ENCODE peak calls at places on chromosome 14, in ten cellular contexts. Q is foreskin fibroblast, Z is A549, W is nephron progenitor cell, S is Calu3, U is epithelial cell of proximal tubule, C is choroid plexus epithelial cell, V is glutamatergic neuron, T is upper lobe of left lung, X is K562. I is an unnamed sample.

GRCh38 chr14:83826838-83827237 is 1703.1 kb upstream of the FLRT2 start:
- DNase-seq in Q (peak), Z (no peak), W (no peak), S (no peak), U (no peak), C (peak), V (no peak), T (no peak), X (no peak), I (no peak)

GRCh38 chr14:95872777-95873176 is 3.9 kb upstream of the TUNAR start:
- DNase-seq in Q (no peak), Z (no peak), W (no peak), S (no peak), U (no peak), C (no peak), V (no peak), T (no peak), X (no peak), I (no peak)

GRCh38 chr14:74324945-74325361 is 22.2 kb upstream of the ABCD4 start:
- DNase-seq in Q (peak), Z (peak), W (no peak), S (no peak), U (no peak), C (peak), V (no peak), T (no peak), X (peak), I (no peak)

GRCh38 chr14:50068496-50068895 is 47.9 kb downstream of the VCPKMT start:
- DNase-seq in Q (no peak), Z (no peak), W (no peak), S (no peak), U (no peak), C (no peak), V (no peak), T (no peak), X (no peak), I (no peak)

GRCh38 chr14:31300883-31301282 is 93.3 kb upstream of the HECTD1 start:
- DNase-seq in Q (no peak), Z (no peak), W (no peak), S (no peak), U (no peak), C (no peak), V (no peak), T (no peak), X (no peak), I (no peak)

GRCh38 chr14:97218713-97219355 is 421.7 kb downstream of the VRK1 start:
- DNase-seq in Q (peak), Z (no peak), W (peak), S (no peak), U (no peak), C (no peak), V (peak), T (peak), X (no peak), I (no peak)

GRCh38 chr14:55730602-55731001 is 150.6 kb downstream of the KTN1 start:
- DNase-seq in Q (no peak), Z (no peak), W (no peak), S (no peak), U (no peak), C (no peak), V (no peak), T (no peak), X (no peak), I (no peak)

GRCh38 chr14:65224799-65225198 is 122.5 kb upstream of the MAX start:
- DNase-seq in Q (peak), Z (no peak), W (no peak), S (no peak), U (no peak), C (no peak), V (peak), T (no peak), X (no peak), I (no peak)

GRCh38 chr14:93880025-93880820 is 46.9 kb upstream of the FAM181A start:
- DNase-seq in Q (no peak), Z (no peak), W (no peak), S (no peak), U (no peak), C (peak), V (no peak), T (no peak), X (no peak), I (no peak)

GRCh38 chr14:70045715-70046535 is 142.8 kb downstream of the SLC8A3 start:
- DNase-seq in Q (peak), Z (peak), W (peak), S (peak), U (no peak), C (peak), V (peak), T (peak), X (peak), I (no peak)

GRCh38 chr14:53964249-53964648 is 7.6 kb upstream of the BMP4 start:
- DNase-seq in Q (peak), Z (no peak), W (no peak), S (no peak), U (no peak), C (no peak), V (no peak), T (no peak), X (no peak), I (no peak)

GRCh38 chr14:69079188-69079742 is 73.7 kb downstream of the DCAF5 start:
- DNase-seq in Q (peak), Z (peak), W (no peak), S (peak), U (peak), C (peak), V (no peak), T (no peak), X (no peak), I (no peak)

GRCh38 chr14:50773632-50774541 is 57.1 kb downstream of the NIN start:
- DNase-seq in Q (peak), Z (peak), W (peak), S (peak), U (no peak), C (peak), V (peak), T (no peak), X (peak), I (no peak)

GRCh38 chr14:80211143-80212024 is at the start of gene DIO2:
- DNase-seq in Q (peak), Z (no peak), W (no peak), S (no peak), U (no peak), C (peak), V (no peak), T (peak), X (no peak), I (no peak)

GRCh38 chr14:29584992-29585391 is 342.7 kb downstream of the PRKD1 start:
- DNase-seq in Q (peak), Z (no peak), W (peak), S (peak), U (peak), C (peak), V (peak), T (no peak), X (no peak), I (no peak)

GRCh38 chr14:70036665-70037064 is 152.1 kb downstream of the SLC8A3 start:
- DNase-seq in Q (peak), Z (no peak), W (peak), S (no peak), U (no peak), C (peak), V (no peak), T (no peak), X (no peak), I (no peak)

GRCh38 chr14:103078860-103079587 is 5.0 kb upstream of the LBHD2 start:
- DNase-seq in Q (no peak), Z (no peak), W (no peak), S (no peak), U (no peak), C (no peak), V (no peak), T (no peak), X (no peak), I (no peak)

GRCh38 chr14:100417466-100417865 is 94.3 kb downstream of the SLC25A47 start:
- DNase-seq in Q (peak), Z (peak), W (peak), S (peak), U (peak), C (peak), V (peak), T (no peak), X (peak), I (no peak)

GRCh38 chr14:98293527-98293926 is 978.5 kb downstream of the BCL11B start:
- DNase-seq in Q (no peak), Z (no peak), W (no peak), S (no peak), U (no peak), C (no peak), V (no peak), T (no peak), X (no peak), I (no peak)

GRCh38 chr14:72142328-72142727 is 210.1 kb downstream of the RGS6 start:
- DNase-seq in Q (no peak), Z (no peak), W (peak), S (no peak), U (no peak), C (no peak), V (peak), T (no peak), X (no peak), I (no peak)

GRCh38 chr14:72745546-72745945 is 148.4 kb downstream of the DPF3 start:
- DNase-seq in Q (peak), Z (peak), W (no peak), S (no peak), U (no peak), C (peak), V (no peak), T (no peak), X (no peak), I (no peak)

GRCh38 chr14:64060648-64061096 is 207.9 kb downstream of the SYNE2 start:
- DNase-seq in Q (peak), Z (peak), W (peak), S (peak), U (no peak), C (peak), V (peak), T (no peak), X (peak), I (no peak)

GRCh38 chr14:69637503-69638030 is 26.2 kb downstream of the SUSD6 start:
- DNase-seq in Q (peak), Z (no peak), W (peak), S (no peak), U (no peak), C (no peak), V (peak), T (peak), X (peak), I (no peak)

GRCh38 chr14:52179151-52179790 is 88.2 kb upstream of the PTGDR start:
- DNase-seq in Q (no peak), Z (no peak), W (no peak), S (no peak), U (no peak), C (no peak), V (no peak), T (no peak), X (no peak), I (no peak)

GRCh38 chr14:88554458-88555286 is at the start of gene PTPN21:
- DNase-seq in Q (peak), Z (peak), W (peak), S (peak), U (no peak), C (peak), V (peak), T (peak), X (peak), I (no peak)

GRCh38 chr14:91968280-91968679 is 20.8 kb upstream of the FBLN5 start:
- DNase-seq in Q (no peak), Z (no peak), W (no peak), S (no peak), U (no peak), C (no peak), V (no peak), T (no peak), X (no peak), I (no peak)

GRCh38 chr14:95102678-95103039 is 54.7 kb downstream of the DICER1 start:
- DNase-seq in Q (no peak), Z (no peak), W (no peak), S (no peak), U (peak), C (no peak), V (no peak), T (no peak), X (no peak), I (no peak)

GRCh38 chr14:91899213-91899612 is 31.9 kb upstream of the TC2N start:
- DNase-seq in Q (no peak), Z (no peak), W (no peak), S (peak), U (no peak), C (no peak), V (no peak), T (no peak), X (no peak), I (no peak)

GRCh38 chr14:71592361-71592760 is 339.9 kb upstream of the RGS6 start:
- DNase-seq in Q (no peak), Z (no peak), W (no peak), S (peak), U (no peak), C (no peak), V (no peak), T (no peak), X (no peak), I (no peak)

GRCh38 chr14:66508846-66509621 is 1.1 kb downstream of the GPHN start:
- DNase-seq in Q (peak), Z (peak), W (peak), S (peak), U (no peak), C (peak), V (peak), T (peak), X (peak), I (peak)

GRCh38 chr14:55245657-55246268 is 25.5 kb upstream of the FBXO34 start:
- DNase-seq in Q (peak), Z (no peak), W (no peak), S (peak), U (no peak), C (peak), V (no peak), T (no peak), X (no peak), I (no peak)

GRCh38 chr14:49931523-49931922 is 38.6 kb downstream of the ARF6 start:
- DNase-seq in Q (no peak), Z (no peak), W (no peak), S (no peak), U (no peak), C (no peak), V (no peak), T (no peak), X (no peak), I (no peak)

GRCh38 chr14:78010688-78011087 is 159.5 kb upstream of the NRXN3 start:
- DNase-seq in Q (peak), Z (no peak), W (no peak), S (no peak), U (peak), C (peak), V (no peak), T (no peak), X (no peak), I (no peak)

GRCh38 chr14:92039073-92039719 is 663 bp downstream of the TRIP11 start:
- DNase-seq in Q (peak), Z (peak), W (peak), S (peak), U (no peak), C (peak), V (no peak), T (peak), X (peak), I (no peak)

GRCh38 chr14:61753631-61754030 is 8.6 kb upstream of the SNAPC1 start:
- DNase-seq in Q (peak), Z (no peak), W (no peak), S (no peak), U (no peak), C (peak), V (no peak), T (no peak), X (no peak), I (no peak)
- TF ChIP-seq CTCF in Q (peak), Z (no peak), W (no peak), S (no peak), U (peak), C (peak), V (no peak), T (no peak), X (peak), I (no peak)

GRCh38 chr14:23052182-23052623 is 5.1 kb downstream of the CDH24 start:
- DNase-seq in Q (peak), Z (no peak), W (peak), S (no peak), U (no peak), C (no peak), V (no peak), T (peak), X (peak), I (no peak)
- TF ChIP-seq CTCF in Q (peak), Z (no peak), W (peak), S (no peak), U (peak), C (peak), V (no peak), T (no peak), X (peak), I (no peak)

GRCh38 chr14:75880512-75880911 is 101.3 kb downstream of the TGFB3 start:
- DNase-seq in Q (no peak), Z (no peak), W (no peak), S (no peak), U (no peak), C (no peak), V (no peak), T (no peak), X (no peak), I (no peak)
- TF ChIP-seq CTCF in Q (no peak), Z (no peak), W (no peak), S (no peak), U (peak), C (peak), V (no peak), T (no peak), X (peak), I (no peak)

DNA sequence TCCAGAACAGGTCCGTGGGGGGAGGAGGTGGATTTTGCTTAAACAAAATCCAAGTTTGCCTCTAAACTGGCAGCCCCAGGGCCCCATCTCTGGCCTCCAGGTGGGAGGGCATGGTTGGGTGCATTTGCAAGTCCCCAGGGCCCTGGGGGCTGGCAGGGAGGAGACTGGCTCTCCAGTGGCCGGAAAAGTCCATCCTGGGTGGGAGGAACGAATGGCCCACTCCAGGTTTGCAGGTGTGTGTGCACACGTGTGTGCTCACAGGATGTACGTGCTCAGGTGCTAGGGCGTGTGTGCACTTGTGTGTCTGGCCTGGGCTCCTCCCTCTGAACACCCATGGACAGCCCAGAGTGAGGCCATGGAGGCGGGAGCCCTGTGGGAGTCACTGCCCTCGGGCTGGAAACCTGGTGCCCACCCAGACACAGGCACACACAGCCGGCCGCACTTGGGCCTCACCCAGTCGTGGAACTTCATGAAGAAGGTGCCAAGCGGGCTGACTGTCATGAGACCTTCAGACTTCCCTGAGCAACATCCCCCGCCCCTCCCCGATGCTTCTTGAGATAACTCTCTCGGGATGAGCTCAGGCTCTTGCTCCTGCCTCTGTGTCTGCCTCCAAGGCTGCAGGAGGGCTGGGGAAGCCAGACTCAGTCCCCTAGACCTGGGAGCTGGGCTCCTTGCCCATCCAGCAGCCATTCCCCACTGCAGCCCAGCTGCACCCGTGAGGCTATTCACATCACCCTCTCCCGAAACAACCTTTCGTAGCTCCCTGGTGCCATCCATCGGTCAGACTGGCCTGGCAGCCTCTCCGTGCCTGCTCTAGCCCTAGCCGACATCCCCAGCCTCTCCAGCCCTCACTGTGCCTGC is 9.4 kb downstream of the AHNAK2 start:
- DNase-seq in Q (peak), Z (peak), W (no peak), S (no peak), U (no peak), C (peak), V (peak), T (peak), X (no peak), I (no peak)
- TF ChIP-seq CTCF in Q (no peak), Z (peak), W (no peak), S (no peak), U (no peak), C (no peak), V (no peak), T (peak), X (no peak), I (no peak)

GRCh38 chr14:36525746-36526099 is 5.7 kb upstream of the NKX2-1 start:
- DNase-seq in Q (no peak), Z (no peak), W (no peak), S (no peak), U (no peak), C (no peak), V (no peak), T (no peak), X (no peak), I (no peak)
- TF ChIP-seq CTCF in Q (no peak), Z (no peak), W (no peak), S (no peak), U (no peak), C (no peak), V (peak), T (no peak), X (no peak), I (no peak)

DNA sequence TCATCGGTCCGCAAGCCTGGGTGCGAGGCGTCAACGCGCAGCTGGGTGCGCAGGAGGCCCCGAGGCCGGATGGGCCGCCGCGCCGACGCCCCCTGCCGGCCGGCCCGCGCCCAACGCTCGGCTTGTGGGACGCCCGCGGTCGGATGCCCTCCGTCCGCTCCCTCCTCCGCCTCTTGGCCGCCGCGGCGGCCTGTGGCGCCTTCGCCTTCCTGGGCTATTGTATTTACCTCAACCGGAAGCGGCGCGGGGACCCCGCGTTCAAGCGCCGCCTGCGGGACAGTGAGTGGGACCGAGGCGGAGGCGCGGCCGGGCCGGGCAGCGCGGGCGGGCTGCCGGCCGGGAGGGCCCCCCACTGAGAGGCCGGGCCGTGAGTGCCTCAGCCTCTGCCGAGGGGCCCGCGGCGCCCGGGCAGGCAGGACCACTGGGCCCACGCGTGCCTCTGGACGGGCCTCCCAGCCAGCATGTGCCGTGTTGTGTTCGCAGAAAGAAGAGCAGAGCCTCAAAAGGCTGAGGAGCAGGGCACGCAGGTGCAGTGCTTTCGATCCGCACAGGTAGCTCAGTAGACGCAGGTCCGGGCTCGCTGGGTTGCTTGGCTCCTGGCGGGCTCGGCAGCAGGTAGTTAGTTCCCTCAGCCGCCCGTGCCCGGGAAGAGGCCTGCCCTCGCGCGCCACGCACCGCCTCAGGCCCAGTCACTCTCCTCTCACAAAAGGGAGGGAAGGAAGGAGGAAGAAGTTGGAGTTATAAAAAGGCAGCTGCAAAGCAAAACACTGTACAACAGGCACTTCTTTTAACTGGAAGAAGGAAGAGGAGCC is at the start of gene TOMM20L:
- DNase-seq in Q (peak), Z (peak), W (peak), S (peak), U (no peak), C (peak), V (peak), T (peak), X (peak), I (peak)
- TF ChIP-seq CTCF in Q (peak), Z (peak), W (peak), S (peak), U (peak), C (no peak), V (peak), T (peak), X (peak), I (peak)

GRCh38 chr14:25406818-25407217 is 356.9 kb upstream of the STXBP6 start:
- DNase-seq in Q (peak), Z (no peak), W (peak), S (peak), U (no peak), C (peak), V (peak), T (no peak), X (peak), I (no peak)
- TF ChIP-seq CTCF in Q (peak), Z (peak), W (peak), S (peak), U (peak), C (peak), V (peak), T (peak), X (peak), I (no peak)

GRCh38 chr14:86673523-86673969 is 1143.6 kb downstream of the FLRT2 start:
- DNase-seq in Q (no peak), Z (no peak), W (no peak), S (peak), U (no peak), C (no peak), V (no peak), T (no peak), X (no peak), I (no peak)

GRCh38 chr14:86672071-86672470 is 1142.1 kb downstream of the FLRT2 start:
- DNase-seq in Q (no peak), Z (no peak), W (no peak), S (no peak), U (no peak), C (no peak), V (no peak), T (no peak), X (no peak), I (no peak)

GRCh38 chr14:86675059-86675458 is 1145.1 kb downstream of the FLRT2 start:
- DNase-seq in Q (no peak), Z (no peak), W (no peak), S (no peak), U (no peak), C (no peak), V (no peak), T (no peak), X (no peak), I (no peak)
- TF ChIP-seq CTCF in Q (no peak), Z (no peak), W (no peak), S (no peak), U (peak), C (no peak), V (no peak), T (no peak), X (no peak), I (no peak)